ENCODE peak calls at places on chromosomes 3 and 15, in four cellular contexts. Q is H9, H is mesothelial cell of epicardium, Y is stomach. G is an unnamed sample.

GRCh38 chr3:58779934-58780333 is 113.4 kb upstream of the FAM3D start:
- DNase-seq in Q (no peak), H (no peak), Y (no peak), G (no peak)

GRCh38 chr3:47961815-47962606 is 54.2 kb downstream of the MAP4 start:
- DNase-seq in Q (no peak), H (no peak), Y (no peak), G (no peak)

GRCh38 chr15:53197426-53197839 is 407.3 kb upstream of the ONECUT1 start:
- DNase-seq in Q (peak; percentile 87), H (peak; percentile 49), Y (peak; percentile 63), G (peak; percentile 24)

GRCh38 chr3:61562042-61562809 is 855 bp downstream of the PTPRG start:
- DNase-seq in Q (no peak), H (no peak), Y (no peak), G (no peak)

GRCh38 chr3:189349772-189350171 is 178.0 kb downstream of the TPRG1 start:
- DNase-seq in Q (no peak), H (no peak), Y (no peak), G (no peak)

GRCh38 chr15:79004336-79004735 is 59.5 kb upstream of the CTSH start:
- DNase-seq in Q (peak; percentile 75), H (no peak), Y (no peak), G (no peak)

GRCh38 chr3:123419850-123420292 is 29.0 kb downstream of the ADCY5 start:
- DNase-seq in Q (no peak), H (no peak), Y (no peak), G (no peak)

GRCh38 chr3:71859128-71859519 is 74.2 kb upstream of the PROK2 start:
- DNase-seq in Q (no peak), H (no peak), Y (no peak), G (no peak)

GRCh38 chr15:29451201-29451781 is 181.7 kb upstream of the NSMCE3 start:
- DNase-seq in Q (peak; percentile 75), H (no peak), Y (no peak), G (no peak)

GRCh38 chr3:52077900-52078299 is 21.5 kb upstream of the DUSP7 start:
- DNase-seq in Q (no peak), H (no peak), Y (no peak), G (no peak)

GRCh38 chr15:73881539-73882320 is 8.4 kb downstream of the TBC1D21 start:
- DNase-seq in Q (peak; percentile 15), H (no peak), Y (no peak), G (no peak)

GRCh38 chr3:16311960-16312451 is 47.0 kb downstream of the OXNAD1 start:
- DNase-seq in Q (no peak), H (no peak), Y (no peak), G (no peak)

GRCh38 chr15:57866149-57866736 is 159.7 kb downstream of the POLR2M start:
- DNase-seq in Q (peak; percentile 67), H (no peak), Y (peak; percentile 78), G (no peak)

GRCh38 chr15:33086500-33087141 is 107.9 kb downstream of the FMN1 start:
- DNase-seq in Q (no peak), H (no peak), Y (no peak), G (no peak)

GRCh38 chr3:134900482-134900881 is 105.4 kb downstream of the EPHB1 start:
- DNase-seq in Q (no peak), H (no peak), Y (no peak), G (no peak)

GRCh38 chr3:129673012-129673411 is 66.5 kb upstream of the PLXND1 start:
- DNase-seq in Q (no peak), H (no peak), Y (no peak), G (no peak)

GRCh38 chr3:173778246-173778645 is 380.7 kb downstream of the NLGN1 start:
- DNase-seq in Q (no peak), H (no peak), Y (no peak), G (no peak)

GRCh38 chr15:56211064-56211463 is 32.6 kb downstream of the RFX7 start:
- DNase-seq in Q (no peak), H (no peak), Y (no peak), G (no peak)

GRCh38 chr3:129519896-129520440 is 8.5 kb upstream of the RHO start:
- DNase-seq in Q (no peak), H (no peak), Y (no peak), G (no peak)

GRCh38 chr3:156448300-156448699 is 106.6 kb downstream of the SSR3 start:
- DNase-seq in Q (peak; percentile 64), H (no peak), Y (no peak), G (no peak)

GRCh38 chr3:14290631-14291385 is 111.6 kb upstream of the SLC6A6 start:
- DNase-seq in Q (no peak), H (no peak), Y (no peak), G (no peak)

DNA sequence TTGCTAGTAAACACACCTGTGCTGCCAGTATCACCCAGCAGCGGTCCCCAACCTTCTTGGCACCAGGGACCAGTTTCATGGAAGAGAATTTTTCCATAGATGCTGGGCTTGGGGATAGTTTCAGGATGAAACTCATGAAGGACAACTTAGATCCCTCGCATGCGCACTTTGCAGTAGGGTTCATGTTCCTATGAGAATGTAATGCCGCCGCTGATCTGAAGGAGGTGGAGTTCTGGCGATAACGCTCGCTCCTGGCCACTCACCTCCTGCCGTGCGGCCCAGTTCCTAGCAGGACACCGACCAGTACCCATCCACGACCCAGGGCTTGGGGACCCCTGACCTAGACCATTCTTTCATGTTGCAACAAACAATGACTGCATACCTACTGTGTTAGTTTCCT is 89.7 kb downstream of the TOP2B start:
- DNase-seq in Q (no peak), H (no peak), Y (no peak), G (no peak)
- TF ChIP-seq CTCF in Q (no peak), H (no peak), Y (no peak), G (no peak)

DNA sequence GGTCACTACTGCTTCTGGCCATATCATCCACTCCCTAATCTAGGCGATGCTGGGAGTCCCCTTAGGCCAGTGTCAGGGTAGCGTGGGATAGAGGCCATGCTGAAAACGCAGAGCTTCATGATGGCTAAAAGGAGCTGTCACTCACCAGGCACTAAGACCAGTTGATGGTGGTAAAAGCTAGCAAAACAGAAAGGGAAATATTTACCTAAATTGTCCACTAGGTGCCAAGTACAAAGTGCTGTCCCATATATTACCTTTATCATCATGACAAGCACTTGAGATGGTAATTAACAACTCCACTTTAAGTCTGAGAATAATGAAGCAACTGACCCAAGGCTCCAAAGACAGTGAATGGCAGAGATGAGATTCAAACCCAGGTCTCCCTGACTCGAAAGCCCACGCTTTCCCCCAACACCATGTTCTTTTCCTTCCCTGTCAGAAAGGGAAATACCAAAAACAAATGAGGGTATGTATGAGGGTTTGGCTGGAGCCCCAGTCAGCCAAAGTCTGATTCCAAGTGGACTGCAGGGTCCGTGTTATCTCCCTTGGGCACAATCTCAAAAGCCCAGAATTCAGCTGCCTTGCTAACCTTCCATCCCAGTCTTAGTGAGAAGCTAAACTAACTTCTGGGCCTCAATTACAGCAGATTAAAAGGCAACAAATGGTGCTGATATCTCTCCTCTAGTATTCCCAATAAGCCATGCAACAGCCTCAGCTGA is 84.7 kb downstream of the RBPMS2 start:
- DNase-seq in Q (no peak), H (no peak), Y (no peak), G (no peak)
- TF ChIP-seq CTCF in Q (peak; percentile 47), H (peak; percentile 42), Y (no peak), G (no peak)

GRCh38 chr3:164679245-164679644 is 399.1 kb downstream of the SI start:
- DNase-seq in Q (no peak), H (no peak), Y (no peak), G (no peak)

GRCh38 chr3:164677317-164677716 is 401.0 kb downstream of the SI start:
- DNase-seq in Q (no peak), H (no peak), Y (no peak), G (no peak)

GRCh38 chr3:164673738-164674137 is 404.6 kb downstream of the SI start:
- DNase-seq in Q (no peak), H (no peak), Y (no peak), G (no peak)
- TF ChIP-seq CTCF in Q (peak; percentile 31), H (peak; percentile 27), Y (no peak), G (peak; percentile 28)

GRCh38 chr3:196323723-196324122 is 5.7 kb upstream of the DYNLT2B start:
- DNase-seq in Q (peak; percentile 54), H (no peak), Y (no peak), G (no peak)
- TF ChIP-seq CTCF in Q (peak; percentile 56), H (no peak), Y (no peak), G (peak; percentile 10)

GRCh38 chr15:62068071-62068786 is 1.5 kb downstream of the C2CD4A start:
- DNase-seq in Q (peak; percentile 65), H (peak; percentile 21), Y (peak; percentile 58), G (no peak)
- TF ChIP-seq CTCF in Q (peak; percentile 25), H (no peak), Y (peak; percentile 9), G (no peak)

DNA sequence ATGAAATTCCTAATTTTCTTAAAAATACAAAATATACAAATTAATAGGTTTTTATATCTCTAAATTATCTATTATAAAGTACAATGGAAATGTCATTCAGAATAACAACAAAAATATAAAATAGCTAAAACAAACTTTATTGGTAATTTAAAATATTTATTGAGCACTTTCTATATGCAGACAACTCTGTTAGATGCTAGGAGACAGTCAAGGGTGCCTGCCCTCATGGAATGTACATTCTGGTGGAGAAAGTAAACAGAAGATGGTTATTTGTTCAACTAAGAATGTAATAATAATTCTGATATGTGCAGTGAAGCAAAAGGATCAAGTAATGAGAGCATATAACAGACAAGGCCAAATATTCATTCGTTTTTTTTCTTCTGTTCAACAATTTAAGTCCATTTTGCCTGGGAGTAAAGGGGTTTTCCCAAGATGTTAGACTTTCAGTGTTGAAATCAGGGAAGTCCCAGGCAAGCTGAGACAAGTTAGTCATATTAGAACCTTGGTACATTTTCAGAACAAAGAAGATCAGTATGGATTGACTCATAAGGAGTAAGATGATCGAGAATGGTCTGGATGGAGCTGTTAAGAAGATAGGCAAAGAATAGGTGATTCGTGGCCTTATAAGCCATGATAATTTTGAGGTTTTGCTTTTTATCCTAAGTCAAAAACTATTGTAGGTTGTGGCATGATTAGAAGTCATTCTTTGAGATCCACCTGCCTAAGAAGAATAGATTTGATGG is 150.2 kb upstream of the MLF1 start:
- DNase-seq in Q (no peak), H (no peak), Y (no peak), G (no peak)
- TF ChIP-seq CTCF in Q (no peak), H (no peak), Y (no peak), G (no peak)

G was measured in D721Med.